ENCODE peak calls at places on chromosomes 11 and 22, in eight cellular contexts. P, H, Y, V, L, Z, N and X are unnamed samples.

GRCh38 chr11:103448966-103449365 is 339.7 kb downstream of the DYNC2H1 start:
- DNase-seq in P (no peak), H (no peak), Y (no peak), V (no peak), L (no peak), Z (no peak), N (no peak), X (no peak)

GRCh38 chr11:116928102-116928777 is 90.8 kb upstream of the APOA1 start:
- DNase-seq in P (no peak), H (no peak), Y (no peak), V (peak), L (no peak), Z (no peak), N (no peak), X (no peak)

GRCh38 chr11:75795276-75796090 is 19.5 kb upstream of the UVRAG start:
- DNase-seq in P (no peak), H (no peak), Y (no peak), V (no peak), L (no peak), Z (no peak), N (no peak), X (no peak)

GRCh38 chr11:60836866-60837510 is 4.9 kb upstream of the CCDC86 start:
- DNase-seq in P (no peak), H (no peak), Y (no peak), V (no peak), L (no peak), Z (no peak), N (no peak), X (no peak)

GRCh38 chr22:30036656-30037055 is 43.6 kb upstream of the HORMAD2 start:
- DNase-seq in P (no peak), H (no peak), Y (no peak), V (no peak), L (no peak), Z (no peak), N (no peak), X (no peak)

GRCh38 chr11:1699771-1700170 is 2.8 kb downstream of the KRTAP5-6 start:
- DNase-seq in P (no peak), H (peak), Y (no peak), V (no peak), L (no peak), Z (no peak), N (no peak), X (no peak)

GRCh38 chr11:74634537-74634936 is 42.2 kb downstream of the POLD3 start:
- DNase-seq in P (peak), H (peak), Y (no peak), V (no peak), L (no peak), Z (peak), N (no peak), X (no peak)

GRCh38 chr11:657691-658126 is 20.6 kb downstream of the DRD4 start:
- DNase-seq in P (no peak), H (no peak), Y (no peak), V (no peak), L (no peak), Z (no peak), N (no peak), X (no peak)

GRCh38 chr11:7261578-7261977 is 9.9 kb downstream of the SYT9 start:
- DNase-seq in P (no peak), H (no peak), Y (no peak), V (no peak), L (no peak), Z (no peak), N (no peak), X (no peak)

GRCh38 chr11:121024989-121025388 is 1.1 kb downstream of the TBCEL start:
- DNase-seq in P (no peak), H (no peak), Y (no peak), V (peak), L (no peak), Z (no peak), N (no peak), X (no peak)

GRCh38 chr11:19472679-19473078 is 231.9 kb upstream of the E2F8 start:
- DNase-seq in P (no peak), H (no peak), Y (no peak), V (no peak), L (no peak), Z (no peak), N (no peak), X (no peak)

GRCh38 chr22:49826603-49827306 is 918 bp downstream of the BRD1 start:
- DNase-seq in P (no peak), H (peak), Y (no peak), V (no peak), L (no peak), Z (no peak), N (no peak), X (peak)

GRCh38 chr22:40116496-40117200 is 61.1 kb upstream of the TNRC6B start:
- DNase-seq in P (no peak), H (no peak), Y (peak), V (no peak), L (no peak), Z (no peak), N (no peak), X (no peak)

GRCh38 chr22:40342521-40342920 is 3.8 kb upstream of the ADSL start:
- DNase-seq in P (no peak), H (no peak), Y (no peak), V (no peak), L (no peak), Z (no peak), N (no peak), X (no peak)

GRCh38 chr11:44226945-44227344 is 83.0 kb downstream of the ALX4 start:
- DNase-seq in P (no peak), H (no peak), Y (no peak), V (no peak), L (no peak), Z (no peak), N (no peak), X (no peak)

GRCh38 chr11:93123351-93123898 is 74.4 kb downstream of the SLC36A4 start:
- DNase-seq in P (no peak), H (peak), Y (no peak), V (no peak), L (no peak), Z (no peak), N (no peak), X (no peak)

GRCh38 chr22:31646186-31647019 is 15.6 kb downstream of the PISD start:
- DNase-seq in P (peak), H (no peak), Y (peak), V (no peak), L (no peak), Z (no peak), N (peak), X (no peak)

GRCh38 chr11:134346976-134347350 is 15.2 kb downstream of the GLB1L2 start:
- DNase-seq in P (no peak), H (no peak), Y (no peak), V (no peak), L (no peak), Z (no peak), N (no peak), X (no peak)

GRCh38 chr11:134347441-134347840 is 15.7 kb downstream of the GLB1L2 start:
- DNase-seq in P (no peak), H (no peak), Y (no peak), V (no peak), L (no peak), Z (no peak), N (no peak), X (peak)

GRCh38 chr22:47879346-47879745 is 1116.9 kb downstream of the TBC1D22A start:
- DNase-seq in P (no peak), H (no peak), Y (no peak), V (no peak), L (no peak), Z (no peak), N (no peak), X (no peak)

GRCh38 chr11:78299000-78299712 is 110.4 kb downstream of the USP35 start:
- DNase-seq in P (no peak), H (no peak), Y (no peak), V (no peak), L (no peak), Z (no peak), N (no peak), X (no peak)

GRCh38 chr11:2289859-2290258 is 11.9 kb downstream of the C11orf21 start:
- DNase-seq in P (no peak), H (no peak), Y (no peak), V (no peak), L (no peak), Z (no peak), N (no peak), X (no peak)

GRCh38 chr22:44312766-44313165 is at the start of gene SHISAL1:
- DNase-seq in P (no peak), H (no peak), Y (no peak), V (no peak), L (no peak), Z (no peak), N (no peak), X (no peak)

GRCh38 chr11:84812351-84813083 is 814.6 kb downstream of the DLG2 start:
- DNase-seq in P (no peak), H (no peak), Y (no peak), V (no peak), L (no peak), Z (peak), N (no peak), X (no peak)

GRCh38 chr22:28442264-28442950 is 237.2 kb downstream of the TTC28 start:
- DNase-seq in P (peak), H (peak), Y (peak), V (peak), L (peak), Z (no peak), N (no peak), X (peak)

GRCh38 chr22:50177537-50178470 is 7.3 kb downstream of the PANX2 start:
- DNase-seq in P (peak), H (no peak), Y (no peak), V (no peak), L (no peak), Z (no peak), N (no peak), X (no peak)

GRCh38 chr11:75783416-75784084 is 15.0 kb downstream of the DGAT2 start:
- DNase-seq in P (no peak), H (no peak), Y (no peak), V (no peak), L (no peak), Z (no peak), N (no peak), X (no peak)

GRCh38 chr11:4697583-4697982 is at the start of gene OR51E2:
- DNase-seq in P (peak), H (no peak), Y (no peak), V (no peak), L (no peak), Z (no peak), N (no peak), X (no peak)

GRCh38 chr11:62459080-62459479 is 40.2 kb downstream of the SCGB1A1 start:
- DNase-seq in P (no peak), H (no peak), Y (no peak), V (no peak), L (no peak), Z (no peak), N (no peak), X (no peak)

GRCh38 chr22:38784035-38784434 is 9.9 kb downstream of the DNAL4 start:
- DNase-seq in P (no peak), H (no peak), Y (no peak), V (no peak), L (no peak), Z (no peak), N (no peak), X (no peak)

GRCh38 chr11:97883086-97883485 is 1137.7 kb upstream of the CNTN5 start:
- DNase-seq in P (no peak), H (no peak), Y (no peak), V (no peak), L (no peak), Z (no peak), N (no peak), X (no peak)

GRCh38 chr11:48001438-48002021 is 21.2 kb downstream of the PTPRJ start:
- DNase-seq in P (no peak), H (no peak), Y (peak), V (no peak), L (peak), Z (no peak), N (peak), X (peak)

GRCh38 chr11:75717608-75718403 is at the start of gene MOGAT2:
- DNase-seq in P (no peak), H (peak), Y (no peak), V (no peak), L (no peak), Z (no peak), N (no peak), X (no peak)

GRCh38 chr11:69920500-69921428 is 101.5 kb upstream of the FGF3 start:
- DNase-seq in P (no peak), H (no peak), Y (no peak), V (no peak), L (no peak), Z (no peak), N (no peak), X (no peak)

GRCh38 chr11:3642071-3642951 is 519 bp upstream of the ART5 start:
- DNase-seq in P (peak), H (peak), Y (peak), V (peak), L (peak), Z (peak), N (no peak), X (peak)

GRCh38 chr11:28366549-28367341 is 258.6 kb downstream of the METTL15 start:
- DNase-seq in P (no peak), H (no peak), Y (no peak), V (no peak), L (no peak), Z (no peak), N (no peak), X (no peak)

GRCh38 chr11:108137212-108137611 is 15.8 kb downstream of the ACAT1 start:
- DNase-seq in P (no peak), H (no peak), Y (no peak), V (no peak), L (no peak), Z (no peak), N (no peak), X (no peak)

GRCh38 chr11:115132829-115133228 is 371.4 kb downstream of the CADM1 start:
- DNase-seq in P (peak), H (no peak), Y (no peak), V (no peak), L (no peak), Z (no peak), N (no peak), X (no peak)

GRCh38 chr11:2579315-2580060 is 120.3 kb downstream of the KCNQ1OT1 start:
- DNase-seq in P (no peak), H (no peak), Y (no peak), V (no peak), L (no peak), Z (no peak), N (no peak), X (no peak)